ENCODE peak calls at places on chromosomes 5 and 9, in five cellular contexts. Y is Caco-2; T is GM20000; I is stimulated activated CD4-positive, alpha-beta T cell treated with anti-CD3 and anti-CD28 coated beads, Interleukin-4, amount 100 ng/mL, for 48 hours; D is A172. H is an unnamed sample.

GRCh38 chr5:143703659-143704058 is 108.3 kb upstream of the HMHB1 start:
- DNase-seq in Y (no peak), T (no peak), I (no peak), D (no peak), H (no peak)

GRCh38 chr9:121635300-121635699 is 16.1 kb upstream of the DAB2IP start:
- DNase-seq in Y (no peak), T (no peak), I (no peak), D (no peak), H (no peak)

GRCh38 chr5:158514353-158514960 is 585.3 kb downstream of the EBF1 start:
- DNase-seq in Y (no peak), T (peak), I (no peak), D (peak), H (no peak)

GRCh38 chr5:154172785-154173184 is 17.7 kb upstream of the GALNT10 start:
- DNase-seq in Y (no peak), T (no peak), I (no peak), D (no peak), H (no peak)

GRCh38 chr9:135463140-135463539 is 16.4 kb upstream of the PPP1R26 start:
- DNase-seq in Y (no peak), T (no peak), I (no peak), D (peak), H (peak)

GRCh38 chr5:93532370-93532769 is 48.6 kb downstream of the NR2F1-AS1 start:
- DNase-seq in Y (no peak), T (no peak), I (no peak), D (peak), H (peak)

GRCh38 chr9:135075234-135076142 is 12.0 kb upstream of the OLFM1 start:
- DNase-seq in Y (no peak), T (no peak), I (no peak), D (peak), H (peak)

GRCh38 chr5:72079288-72079687 is 28.0 kb upstream of the MAP1B start:
- DNase-seq in Y (peak), T (peak), I (no peak), D (peak), H (no peak)

GRCh38 chr5:178991190-178992145 is 3.7 kb downstream of the GRM6 start:
- DNase-seq in Y (no peak), T (no peak), I (no peak), D (no peak), H (no peak)

GRCh38 chr9:83714316-83714715 is 6.6 kb upstream of the UBQLN1 start:
- DNase-seq in Y (no peak), T (no peak), I (no peak), D (no peak), H (no peak)

GRCh38 chr5:108276187-108276586 is 105.7 kb downstream of the FBXL17 start:
- DNase-seq in Y (no peak), T (no peak), I (no peak), D (no peak), H (no peak)

GRCh38 chr5:79149432-79149831 is 37.8 kb downstream of the BHMT start:
- DNase-seq in Y (no peak), T (no peak), I (no peak), D (no peak), H (no peak)

GRCh38 chr5:57753446-57753845 is 270.8 kb upstream of the ACTBL2 start:
- DNase-seq in Y (no peak), T (no peak), I (no peak), D (no peak), H (no peak)

GRCh38 chr9:107751522-107752235 is 262.1 kb upstream of the KLF4 start:
- DNase-seq in Y (peak), T (peak), I (no peak), D (peak), H (peak)

GRCh38 chr9:129162901-129163670 is 15.0 kb downstream of the IER5L start:
- DNase-seq in Y (no peak), T (no peak), I (no peak), D (no peak), H (no peak)

GRCh38 chr9:127458921-127459320 is 7.6 kb downstream of the LRSAM1 start:
- DNase-seq in Y (no peak), T (no peak), I (no peak), D (no peak), H (no peak)

GRCh38 chr5:111135946-111136345 is 43.8 kb downstream of the WDR36 start:
- DNase-seq in Y (no peak), T (no peak), I (no peak), D (peak), H (peak)

GRCh38 chr9:21812945-21813568 is 10.6 kb downstream of the MTAP start:
- DNase-seq in Y (peak), T (peak), I (peak), D (no peak), H (no peak)

GRCh38 chr5:40755407-40756365 is at the start of gene TTC33:
- DNase-seq in Y (peak), T (peak), I (peak), D (peak), H (peak)

GRCh38 chr9:92483896-92484545 is 1.7 kb upstream of the ASPN start:
- DNase-seq in Y (no peak), T (no peak), I (no peak), D (no peak), H (no peak)

GRCh38 chr9:114081441-114082016 is 3.4 kb upstream of the AMBP start:
- DNase-seq in Y (peak), T (no peak), I (no peak), D (no peak), H (no peak)

GRCh38 chr9:72817413-72817812 is 135.4 kb downstream of the ALDH1A1 start:
- DNase-seq in Y (no peak), T (no peak), I (no peak), D (no peak), H (no peak)

H was measured in H4.